ENCODE peak calls at places on chromosomes 7 and 10, in eight cellular contexts. Q is CD8-positive, alpha-beta T cell; L is neuronal stem cell; A is germinal center; P is brain microvascular endothelial cell; H is psoas muscle; F is AG09319; S is GM12892. Y is an unnamed sample.
A peak's percentile ranks its signal among the peaks of the same experiment; 100 is the strongest.

GRCh38 chr10:126264089-126265018 is 123.9 kb downstream of the ADAM12 start:
- DNase-seq in P (no peak), S (no peak), F (no peak), H (no peak), Q (no peak), L (no peak), A (no peak), Y (no peak)

GRCh38 chr7:84102213-84102612 is 92.4 kb downstream of the SEMA3A start:
- DNase-seq in H (no peak), F (no peak), P (no peak), S (no peak), A (no peak), L (no peak), Q (no peak), Y (no peak)

GRCh38 chr10:12699756-12700556 is 301.6 kb downstream of the CCDC3 start:
- DNase-seq in Q (no peak), P (no peak), F (no peak), L (no peak), S (no peak), A (no peak), H (no peak), Y (no peak)

GRCh38 chr10:31401287-31401686 is 82.3 kb downstream of the ZEB1 start:
- DNase-seq in Q (no peak), F (no peak), S (no peak), P (no peak), L (no peak), H (no peak), A (no peak), Y (no peak)

GRCh38 chr7:1977876-1978441 is 254.8 kb downstream of the MAD1L1 start:
- DNase-seq in L (no peak), S (no peak), H (peak; percentile 32), Q (no peak), P (no peak), A (no peak), F (no peak), Y (no peak)

GRCh38 chr7:44415047-44415446 is 75.4 kb downstream of the NUDCD3 start:
- DNase-seq in L (no peak), H (no peak), A (no peak), Q (no peak), P (no peak), S (no peak), F (no peak), Y (no peak)

GRCh38 chr7:127379642-127380041 is 12.9 kb downstream of the ZNF800 start:
- DNase-seq in S (no peak), F (no peak), P (no peak), Q (no peak), H (no peak), L (no peak), A (no peak), Y (no peak)

GRCh38 chr7:151963895-151964870 is 7.9 kb downstream of the GALNTL5 start:
- DNase-seq in P (no peak), Q (no peak), A (no peak), H (peak; percentile 56), L (no peak), F (no peak), S (no peak), Y (no peak)

GRCh38 chr10:126315471-126316177 is 72.7 kb downstream of the ADAM12 start:
- DNase-seq in Q (no peak), L (no peak), H (no peak), S (no peak), P (peak; percentile 86), A (no peak), F (peak; percentile 44), Y (no peak)

GRCh38 chr7:24129597-24129996 is 154.4 kb upstream of the NPY start:
- DNase-seq in L (no peak), F (peak; percentile 4), H (no peak), P (no peak), Q (no peak), A (no peak), S (no peak), Y (no peak)

GRCh38 chr10:97922378-97922758 is 72.7 kb downstream of the GOLGA7B start:
- DNase-seq in A (no peak), F (no peak), L (no peak), P (no peak), Q (no peak), S (no peak), H (no peak), Y (no peak)

GRCh38 chr10:48474764-48475365 is 130.0 kb downstream of the ARHGAP22 start:
- DNase-seq in A (no peak), S (no peak), P (no peak), Q (no peak), L (no peak), H (no peak), F (no peak), Y (no peak)

GRCh38 chr7:101900103-101900502 is 82.7 kb downstream of the CUX1 start:
- DNase-seq in L (no peak), P (no peak), S (no peak), A (no peak), F (no peak), H (peak; percentile 91), Q (no peak), Y (no peak)

GRCh38 chr7:131724776-131725345 is 168.4 kb upstream of the PODXL start:
- DNase-seq in Q (no peak), S (no peak), L (no peak), F (no peak), H (no peak), A (no peak), P (no peak), Y (no peak)

GRCh38 chr10:60444494-60445064 is 54.9 kb upstream of the ANK3 start:
- DNase-seq in L (peak; percentile 15), A (no peak), F (no peak), P (no peak), Q (no peak), H (no peak), S (no peak), Y (no peak)

GRCh38 chr10:119896937-119897336 is 4.4 kb downstream of the SEC23IP start:
- DNase-seq in S (no peak), L (no peak), H (no peak), A (no peak), F (no peak), P (no peak), Q (no peak), Y (no peak)

GRCh38 chr7:98399903-98400537 is 870 bp downstream of the BAIAP2L1 start:
- DNase-seq in P (no peak), A (no peak), S (no peak), Q (no peak), H (no peak), L (peak; percentile 52), F (no peak), Y (no peak)

GRCh38 chr7:157554393-157555238 is 217.8 kb downstream of the DNAJB6 start:
- DNase-seq in P (no peak), A (no peak), S (no peak), L (no peak), Q (no peak), H (no peak), F (no peak), Y (peak; percentile 30)

GRCh38 chr7:157717211-157718174 is 380.7 kb downstream of the DNAJB6 start:
- DNase-seq in F (no peak), H (no peak), A (no peak), L (no peak), Q (no peak), P (no peak), S (no peak), Y (peak; percentile 46)

GRCh38 chr7:7567898-7568531 is 1.3 kb downstream of the MIOS start:
- DNase-seq in F (no peak), A (peak; percentile 26), P (no peak), H (no peak), L (no peak), S (no peak), Q (no peak), Y (no peak)

GRCh38 chr7:101594790-101595189 is 34.3 kb downstream of the MYL10 start:
- DNase-seq in Q (no peak), L (no peak), P (no peak), F (no peak), H (no peak), S (no peak), A (no peak), Y (no peak)

GRCh38 chr7:39919646-39920045 is 30.4 kb upstream of the CDK13 start:
- DNase-seq in H (no peak), Q (no peak), S (no peak), P (no peak), A (no peak), L (no peak), F (no peak), Y (no peak)

GRCh38 chr10:35422236-35422635 is 85.9 kb downstream of the CCNY start:
- DNase-seq in Q (no peak), S (no peak), H (no peak), F (no peak), P (no peak), A (no peak), L (peak; percentile 40), Y (no peak)

GRCh38 chr10:78515037-78515872 is 481.6 kb downstream of the RPS24 start:
- DNase-seq in Q (no peak), L (no peak), F (no peak), P (no peak), H (no peak), A (no peak), S (no peak), Y (no peak)

GRCh38 chr10:34742456-34742855 is 72.6 kb downstream of the PARD3 start:
- DNase-seq in P (no peak), F (no peak), L (no peak), H (no peak), A (no peak), Q (no peak), S (no peak), Y (no peak)

GRCh38 chr7:30168800-30169584 is 34.2 kb downstream of the MTURN start:
- DNase-seq in Q (no peak), P (peak; percentile 88), A (no peak), L (no peak), S (no peak), F (peak; percentile 67), H (no peak), Y (peak; percentile 64)

GRCh38 chr10:79268717-79269116 is 78.6 kb upstream of the PPIF start:
- DNase-seq in F (no peak), P (no peak), A (no peak), S (no peak), Q (no peak), H (no peak), L (no peak), Y (no peak)

GRCh38 chr10:118034755-118035154 is 12.0 kb downstream of the RAB11FIP2 start:
- DNase-seq in P (no peak), Q (no peak), H (no peak), S (no peak), F (no peak), A (no peak), L (no peak), Y (no peak)

GRCh38 chr7:56077681-56078080 is 13.6 kb downstream of the SUMF2 start:
- DNase-seq in H (no peak), L (no peak), Q (no peak), A (no peak), P (no peak), F (no peak), S (no peak), Y (no peak)

GRCh38 chr10:114767101-114767588 is 54.4 kb upstream of the FHIP2A start:
- DNase-seq in H (no peak), A (no peak), L (no peak), S (no peak), F (no peak), P (peak; percentile 45), Q (no peak), Y (no peak)

GRCh38 chr10:11685787-11686218 is 56.4 kb upstream of the ECHDC3 start:
- DNase-seq in S (peak; percentile 37), P (peak; percentile 14), Q (peak; percentile 47), H (peak; percentile 66), F (no peak), L (no peak), A (peak; percentile 75), Y (no peak)

GRCh38 chr7:147276783-147277370 is 1160.3 kb downstream of the CNTNAP2 start:
- DNase-seq in L (no peak), Q (no peak), A (no peak), F (no peak), S (no peak), P (no peak), H (no peak), Y (no peak)